ENCODE peak calls at places on chromosome 1, in four cellular contexts. S, Y, P and D are unnamed samples.

GRCh38 chr1:231576804-231577718 is 48.6 kb downstream of the TSNAX start:
- DNase-seq in S (no peak), Y (no peak), P (no peak), D (no peak)

GRCh38 chr1:200392625-200393185 is 17.1 kb downstream of the ZNF281 start:
- DNase-seq in S (no peak), Y (no peak), P (no peak), D (no peak)

GRCh38 chr1:167465018-167465417 is 53.3 kb downstream of the CD247 start:
- DNase-seq in S (no peak), Y (no peak), P (no peak), D (no peak)

GRCh38 chr1:56797079-56797685 is 22.0 kb downstream of the FYB2 start:
- DNase-seq in S (no peak), Y (no peak), P (no peak), D (no peak)

GRCh38 chr1:2430592-2430973 is 18.2 kb upstream of the PEX10 start:
- DNase-seq in S (no peak), Y (no peak), P (no peak), D (no peak)

GRCh38 chr1:19390901-19391595 is 78.9 kb downstream of the SLC66A1 start:
- DNase-seq in S (peak; percentile 8), Y (peak; percentile 30), P (peak; percentile 43), D (peak; percentile 51)

GRCh38 chr1:27372808-27373690 is 1.6 kb downstream of the FCN3 start:
- DNase-seq in S (no peak), Y (no peak), P (no peak), D (no peak)

GRCh38 chr1:224106568-224107281 is 7.2 kb upstream of the FBXO28 start:
- DNase-seq in S (peak; percentile 35), Y (no peak), P (no peak), D (no peak)

GRCh38 chr1:226021406-226022200 is 22.5 kb upstream of the SDE2 start:
- DNase-seq in S (no peak), Y (no peak), P (no peak), D (no peak)

GRCh38 chr1:167631386-167631941 is 1.4 kb downstream of the RCSD1 start:
- DNase-seq in S (no peak), Y (no peak), P (no peak), D (no peak)

GRCh38 chr1:115041654-115042053 is 12.0 kb downstream of the TSHB start:
- DNase-seq in S (no peak), Y (no peak), P (no peak), D (no peak)

GRCh38 chr1:28560886-28561285 is 8.0 kb downstream of the TRNAU1AP start:
- DNase-seq in S (no peak), Y (no peak), P (no peak), D (no peak)

GRCh38 chr1:203840208-203840808 is 21.1 kb upstream of the SNRPE start:
- DNase-seq in S (no peak), Y (no peak), P (no peak), D (no peak)

GRCh38 chr1:18481921-18482701 is 1.4 kb downstream of the KLHDC7A start:
- DNase-seq in S (no peak), Y (no peak), P (no peak), D (no peak)

GRCh38 chr1:27009601-27010197 is 3.0 kb downstream of the TENT5B start:
- DNase-seq in S (no peak), Y (no peak), P (no peak), D (no peak)

GRCh38 chr1:10155087-10155712 is 55.2 kb upstream of the KIF1B start:
- DNase-seq in S (no peak), Y (no peak), P (no peak), D (no peak)

GRCh38 chr1:12145616-12146342 is 21.0 kb upstream of the TNFRSF1B start:
- DNase-seq in S (no peak), Y (no peak), P (no peak), D (no peak)

GRCh38 chr1:4689271-4689935 is 35.0 kb downstream of the AJAP1 start:
- DNase-seq in S (no peak), Y (no peak), P (no peak), D (no peak)

GRCh38 chr1:67880056-67880601 is 46.9 kb upstream of the GNG12 start:
- DNase-seq in S (no peak), Y (no peak), P (no peak), D (no peak)

GRCh38 chr1:182041615-182042014 is 19.9 kb downstream of the ZNF648 start:
- DNase-seq in S (no peak), Y (no peak), P (no peak), D (no peak)

GRCh38 chr1:155086182-155086741 is 7.6 kb downstream of the EFNA3 start:
- DNase-seq in S (peak; percentile 55), Y (peak; percentile 75), P (peak; percentile 73), D (peak; percentile 89)

GRCh38 chr1:66943361-66943969 is 18.7 kb downstream of the MIER1 start:
- DNase-seq in S (no peak), Y (no peak), P (no peak), D (no peak)

GRCh38 chr1:182601416-182601786 is 2.8 kb downstream of the RGS16 start:
- DNase-seq in S (peak; percentile 11), Y (peak; percentile 16), P (peak; percentile 35), D (peak; percentile 74)

GRCh38 chr1:76827066-76827465 is 40.2 kb upstream of the ST6GALNAC5 start:
- DNase-seq in S (no peak), Y (no peak), P (no peak), D (no peak)

GRCh38 chr1:199298825-199299224 is 660.0 kb downstream of the PTPRC start:
- DNase-seq in S (no peak), Y (no peak), P (no peak), D (no peak)

GRCh38 chr1:30125449-30126170 is 597.8 kb downstream of the MATN1 start:
- DNase-seq in S (no peak), Y (no peak), P (no peak), D (no peak)

GRCh38 chr1:24888061-24888970 is 41.8 kb downstream of the RUNX3 start:
- DNase-seq in S (no peak), Y (no peak), P (no peak), D (no peak)

GRCh38 chr1:6185635-6186382 is 5.7 kb upstream of the CHD5 start:
- DNase-seq in S (no peak), Y (no peak), P (no peak), D (no peak)

GRCh38 chr1:87888456-87888855 is 559.8 kb downstream of the LMO4 start:
- DNase-seq in S (no peak), Y (no peak), P (no peak), D (no peak)

GRCh38 chr1:29684141-29684540 is 447.8 kb downstream of the PTPRU start:
- DNase-seq in S (no peak), Y (no peak), P (no peak), D (no peak)

GRCh38 chr1:160219062-160219929 is 14.1 kb downstream of the PEA15 start:
- DNase-seq in S (no peak), Y (no peak), P (no peak), D (no peak)

GRCh38 chr1:39683591-39684312 is 7.5 kb downstream of the HPCAL4 start:
- DNase-seq in S (no peak), Y (no peak), P (peak; percentile 24), D (no peak)

GRCh38 chr1:24119489-24119858 is 7.5 kb upstream of the MYOM3 start:
- DNase-seq in S (no peak), Y (no peak), P (no peak), D (no peak)

GRCh38 chr1:40732756-40733301 is 41.3 kb downstream of the NFYC start:
- DNase-seq in S (no peak), Y (no peak), P (no peak), D (no peak)

GRCh38 chr1:165580931-165581871 is 37.4 kb downstream of the LRRC52 start:
- DNase-seq in S (no peak), Y (no peak), P (no peak), D (no peak)

GRCh38 chr1:57198912-57199311 is 224.9 kb downstream of the DAB1 start:
- DNase-seq in S (no peak), Y (no peak), P (no peak), D (no peak)

GRCh38 chr1:221747840-221748239 is 6.0 kb upstream of the DUSP10 start:
- DNase-seq in S (no peak), Y (no peak), P (no peak), D (no peak)